ENCODE peak calls at places on chromosomes 4 and X, in eight cellular contexts. S is transverse colon; N is stomach; Q is upper lobe of right lung; I is BE2C; A is neural progenitor cell; U is CD8-positive, alpha-beta T cell; Y is psoas muscle. T is an unnamed sample.

GRCh38 chr4:22686156-22686555 is 6.6 kb upstream of the GBA3 start:
- DNase-seq in S (no peak), N (no peak), Q (no peak), I (no peak), A (no peak), U (no peak), Y (no peak), T (no peak)

GRCh38 chr4:162891788-162892707 is 274.6 kb downstream of the NAF1 start:
- DNase-seq in S (no peak), N (no peak), Q (no peak), I (no peak), A (no peak), U (no peak), Y (no peak), T (no peak)

GRCh38 chr4:71251266-71251665 is 87.6 kb upstream of the SLC4A4 start:
- DNase-seq in S (no peak), N (no peak), Q (no peak), I (no peak), A (no peak), U (no peak), Y (no peak), T (no peak)

GRCh38 chr4:98728433-98728832 is 70.0 kb upstream of the TSPAN5 start:
- DNase-seq in S (no peak), N (no peak), Q (no peak), I (peak; percentile 67), A (no peak), U (peak; percentile 7), Y (no peak), T (no peak)

GRCh38 chrX:52574416-52575275 is 57.8 kb upstream of the XAGE1B start:
- DNase-seq in S (peak; percentile 27), N (no peak), Q (no peak), I (peak; percentile 22), A (peak; percentile 76), U (peak; percentile 0), Y (no peak), T (peak; percentile 72)

GRCh38 chr4:137213372-137214173 is 318.7 kb downstream of the PCDH18 start:
- DNase-seq in S (no peak), N (no peak), Q (no peak), I (no peak), A (no peak), U (no peak), Y (no peak), T (peak; percentile 3)

GRCh38 chrX:41457618-41458192 is 10.6 kb downstream of the NYX start:
- DNase-seq in S (no peak), N (no peak), Q (no peak), I (no peak), A (no peak), U (no peak), Y (no peak), T (no peak)

GRCh38 chr4:119025440-119025839 is 110.2 kb upstream of the MYOZ2 start:
- DNase-seq in S (peak; percentile 77), N (peak; percentile 48), Q (peak; percentile 63), I (no peak), A (no peak), U (no peak), Y (peak; percentile 54), T (peak; percentile 60)

GRCh38 chr4:118327554-118328241 is 25.1 kb downstream of the PRSS12 start:
- DNase-seq in S (no peak), N (no peak), Q (no peak), I (peak; percentile 29), A (no peak), U (no peak), Y (no peak), T (no peak)

GRCh38 chrX:95626748-95627147 is 1057.9 kb upstream of the DIAPH2 start:
- DNase-seq in S (no peak), N (no peak), Q (no peak), I (no peak), A (no peak), U (no peak), Y (no peak), T (no peak)

GRCh38 chrX:125444659-125445058 is 125.0 kb downstream of the TEX13C start:
- DNase-seq in S (no peak), N (no peak), Q (no peak), I (no peak), A (no peak), U (no peak), Y (no peak), T (no peak)

DNA sequence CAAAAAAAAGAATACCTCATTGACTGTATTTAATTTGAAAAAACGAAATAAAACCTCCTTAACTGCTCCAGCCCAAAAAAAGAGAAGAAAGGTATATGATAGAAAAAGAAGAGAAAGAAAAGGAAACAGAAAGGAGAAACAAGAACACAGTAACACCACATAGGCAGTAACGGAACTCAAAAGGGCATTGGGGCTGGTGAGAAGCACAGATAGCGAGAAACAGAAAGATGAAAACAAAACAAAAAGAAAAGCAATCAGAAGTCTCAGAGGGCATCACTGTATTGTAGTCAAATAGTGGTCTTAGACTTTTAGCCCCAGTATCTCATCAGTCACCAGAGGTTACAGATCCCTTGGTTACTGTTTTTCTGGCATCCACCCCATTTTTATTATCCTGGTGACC is 88.6 kb downstream of the NFKB1 start:
- DNase-seq in S (no peak), N (no peak), Q (no peak), I (no peak), A (no peak), U (no peak), Y (no peak), T (no peak)
- H3K4me1 ChIP-seq in S (no peaks in the 10 kb centered on the region), N (no peaks in the 10 kb centered on the region), Q (no peaks in the 10 kb centered on the region), I (no peaks in the 10 kb centered on the region), A (no peaks in the 10 kb centered on the region), U (peaks cover 87% of the 10 kb centered on the region), Y (no peaks in the 10 kb centered on the region), T (peaks cover 6% of the 10 kb centered on the region)

GRCh38 chrX:131789664-131790063 is 233.4 kb upstream of the STK26 start:
- DNase-seq in S (no peak), N (no peak), Q (no peak), I (no peak), A (no peak), U (no peak), Y (no peak), T (no peak)

GRCh38 chrX:131791608-131792355 is 231.3 kb upstream of the STK26 start:
- DNase-seq in S (no peak), N (no peak), Q (no peak), I (no peak), A (no peak), U (no peak), Y (no peak), T (no peak)

GRCh38 chrX:131792789-131793462 is 230.2 kb upstream of the STK26 start:
- DNase-seq in S (peak; percentile 92), N (peak; percentile 89), Q (no peak), I (no peak), A (no peak), U (no peak), Y (peak; percentile 87), T (no peak)

GRCh38 chrX:131795442-131796229 is 227.5 kb upstream of the STK26 start:
- DNase-seq in S (peak; percentile 28), N (peak; percentile 59), Q (no peak), I (no peak), A (no peak), U (no peak), Y (no peak), T (no peak)

GRCh38 chrX:131792356-131792749 is 230.7 kb upstream of the STK26 start:
- DNase-seq in S (peak; percentile 94), N (peak; percentile 93), Q (no peak), I (no peak), A (no peak), U (no peak), Y (peak; percentile 91), T (no peak)
- TF ChIP-seq CTCF in S (no peak), N (peak; percentile 44), Q (no peak), I (no peak), A (no peak), U (no peak), Y (peak; percentile 58), T (no peak)

GRCh38 chr4:122686709-122687108 is 45.8 kb upstream of the BBS12 start:
- DNase-seq in S (no peak), N (no peak), Q (no peak), I (no peak), A (no peak), U (no peak), Y (no peak), T (no peak)
- H3K4me1 ChIP-seq in S (no peaks in the 10 kb centered on the region), N (no peaks in the 10 kb centered on the region), Q (peaks cover 6% of the 10 kb centered on the region), I (no peaks in the 10 kb centered on the region), A (no peaks in the 10 kb centered on the region), U (no peaks in the 10 kb centered on the region), Y (peaks cover 8% of the 10 kb centered on the region), T (peaks cover 37% of the 10 kb centered on the region)

DNA sequence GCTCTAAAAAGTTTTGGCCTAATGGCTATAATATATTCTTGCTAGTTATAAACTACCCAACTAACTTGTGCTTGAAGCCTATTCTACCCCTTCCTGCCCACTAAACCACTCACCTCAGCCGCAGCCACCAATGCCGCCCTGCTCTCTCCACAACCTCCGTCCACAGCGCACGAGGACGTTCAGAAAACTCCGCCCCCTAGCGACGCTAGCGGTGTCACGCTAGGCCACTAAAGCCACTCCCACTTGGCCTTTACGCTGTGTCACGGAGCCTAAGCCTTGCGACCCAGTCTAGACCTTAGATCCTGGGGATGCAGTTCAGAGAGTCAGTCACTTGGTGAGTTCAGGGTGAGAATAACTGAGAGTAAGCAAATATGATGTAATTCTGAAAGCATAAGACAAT is at the start of gene TEX11:
- DNase-seq in S (no peak), N (no peak), Q (no peak), I (no peak), A (no peak), U (no peak), Y (no peak), T (no peak)
- TF ChIP-seq CTCF in S (no peak), N (no peak), Q (no peak), I (no peak), A (no peak), U (no peak), Y (no peak), T (no peak)

DNA sequence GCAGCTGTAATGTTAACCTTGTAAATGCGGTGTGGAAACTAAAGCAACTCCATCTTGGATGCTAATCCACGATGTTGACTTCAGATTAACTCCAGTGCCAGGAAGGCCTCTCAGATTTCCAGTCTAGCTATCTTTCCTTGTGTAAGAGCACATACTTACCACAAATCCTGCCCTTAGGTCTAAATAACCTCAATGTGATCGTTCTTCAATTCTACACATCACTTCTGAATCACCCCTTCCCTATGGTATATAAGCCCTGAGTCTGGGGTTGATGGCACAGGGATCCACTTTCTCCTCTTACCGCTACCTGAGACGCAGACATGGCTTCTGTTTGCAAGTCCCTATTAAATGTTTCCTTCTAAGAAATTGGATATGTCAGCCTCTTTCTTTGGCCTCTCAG is 17.5 kb upstream of the ZNF41 start:
- DNase-seq in S (no peak), N (no peak), Q (no peak), I (no peak), A (no peak), U (no peak), Y (no peak), T (no peak)
- H3K4me1 ChIP-seq in S (no peaks in the 10 kb centered on the region), N (no peaks in the 10 kb centered on the region), Q (no peaks in the 10 kb centered on the region), I (no peaks in the 10 kb centered on the region), A (peaks cover 19% of the 10 kb centered on the region), U (no peaks in the 10 kb centered on the region), Y (peaks cover 12% of the 10 kb centered on the region), T (peaks cover 3% of the 10 kb centered on the region)

GRCh38 chr4:102055805-102056204 is 265.3 kb downstream of the BANK1 start:
- DNase-seq in S (no peak), N (no peak), Q (no peak), I (no peak), A (no peak), U (no peak), Y (no peak), T (no peak)
- TF ChIP-seq CTCF in S (no peak), N (no peak), Q (no peak), I (no peak), A (peak; percentile 12), U (no peak), Y (no peak), T (no peak)

GRCh38 chr4:80538276-80538926 is 202.9 kb downstream of the CFAP299 start:
- DNase-seq in S (no peak), N (no peak), Q (no peak), I (no peak), A (no peak), U (no peak), Y (no peak), T (no peak)
- H3K4me1 ChIP-seq in S (no peaks in the 10 kb centered on the region), N (no peaks in the 10 kb centered on the region), Q (no peaks in the 10 kb centered on the region), I (no peaks in the 10 kb centered on the region), A (peaks cover under 1% of the 10 kb centered on the region), U (peaks cover 12% of the 10 kb centered on the region), Y (no peaks in the 10 kb centered on the region), T (no peaks in the 10 kb centered on the region)

T was measured in cardiac muscle cell.